ENCODE peak calls at places on chromosomes 6 and 20, in eight cellular contexts. One of them, this sample, is unnamed.

GRCh38 chr6:40755749-40756452 is 168.7 kb upstream of the LRFN2 start:
- DNase-seq in astrocyte: peak; percentile 62
- DNase-seq in lower lobe of right lung: no peak
- DNase-seq in prostate gland: no peak
- DNase-seq in H9: no peak
- DNase-seq in RWPE1: no peak
- DNase-seq in small intestine: no peak
- DNase-seq in CD4-positive, alpha-beta T cell: no peak
- DNase-seq in this sample: no peak

GRCh38 chr6:108080010-108080780 is 5.7 kb upstream of the OSTM1 start:
- DNase-seq in astrocyte: peak; percentile 40
- DNase-seq in lower lobe of right lung: no peak
- DNase-seq in prostate gland: no peak
- DNase-seq in H9: peak; percentile 72
- DNase-seq in RWPE1: no peak
- DNase-seq in small intestine: no peak
- DNase-seq in CD4-positive, alpha-beta T cell: no peak
- DNase-seq in this sample: no peak

GRCh38 chr6:108752733-108753392 is 95.4 kb upstream of the ARMC2 start:
- DNase-seq in astrocyte: no peak
- DNase-seq in lower lobe of right lung: no peak
- DNase-seq in prostate gland: no peak
- DNase-seq in H9: no peak
- DNase-seq in RWPE1: no peak
- DNase-seq in small intestine: peak; percentile 45
- DNase-seq in CD4-positive, alpha-beta T cell: no peak
- DNase-seq in this sample: no peak

GRCh38 chr20:19137641-19138040 is 74.8 kb upstream of the SLC24A3 start:
- DNase-seq in astrocyte: no peak
- DNase-seq in lower lobe of right lung: no peak
- DNase-seq in prostate gland: no peak
- DNase-seq in H9: no peak
- DNase-seq in RWPE1: no peak
- DNase-seq in small intestine: peak; percentile 44
- DNase-seq in CD4-positive, alpha-beta T cell: no peak
- DNase-seq in this sample: no peak

GRCh38 chr6:35181313-35181932 is 32.3 kb upstream of the SCUBE3 start:
- DNase-seq in astrocyte: peak; percentile 41
- DNase-seq in lower lobe of right lung: no peak
- DNase-seq in prostate gland: no peak
- DNase-seq in H9: no peak
- DNase-seq in RWPE1: no peak
- DNase-seq in small intestine: peak; percentile 21
- DNase-seq in CD4-positive, alpha-beta T cell: no peak
- DNase-seq in this sample: no peak

GRCh38 chr20:45467861-45468260 is 1.7 kb upstream of the WFDC2 start:
- DNase-seq in astrocyte: no peak
- DNase-seq in lower lobe of right lung: no peak
- DNase-seq in prostate gland: peak; percentile 28
- DNase-seq in H9: no peak
- DNase-seq in RWPE1: no peak
- DNase-seq in small intestine: no peak
- DNase-seq in CD4-positive, alpha-beta T cell: no peak
- DNase-seq in this sample: peak; percentile 45

GRCh38 chr6:47207261-47207660 is 102.4 kb downstream of the TNFRSF21 start:
- DNase-seq in astrocyte: no peak
- DNase-seq in lower lobe of right lung: no peak
- DNase-seq in prostate gland: no peak
- DNase-seq in H9: no peak
- DNase-seq in RWPE1: no peak
- DNase-seq in small intestine: peak; percentile 20
- DNase-seq in CD4-positive, alpha-beta T cell: no peak
- DNase-seq in this sample: no peak

GRCh38 chr20:36754656-36755222 is 8.8 kb upstream of the NDRG3 start:
- DNase-seq in astrocyte: peak; percentile 48
- DNase-seq in lower lobe of right lung: no peak
- DNase-seq in prostate gland: peak; percentile 57
- DNase-seq in H9: peak; percentile 63
- DNase-seq in RWPE1: peak; percentile 79
- DNase-seq in small intestine: peak; percentile 75
- DNase-seq in CD4-positive, alpha-beta T cell: no peak
- DNase-seq in this sample: peak; percentile 22

GRCh38 chr6:3908223-3908622 is 59.0 kb downstream of the FAM50B start:
- DNase-seq in astrocyte: no peak
- DNase-seq in lower lobe of right lung: no peak
- DNase-seq in prostate gland: no peak
- DNase-seq in H9: no peak
- DNase-seq in RWPE1: no peak
- DNase-seq in small intestine: no peak
- DNase-seq in CD4-positive, alpha-beta T cell: no peak
- DNase-seq in this sample: no peak

GRCh38 chr20:48025061-48025515 is 239.8 kb upstream of the SULF2 start:
- DNase-seq in astrocyte: peak; percentile 98
- DNase-seq in lower lobe of right lung: no peak
- DNase-seq in prostate gland: peak; percentile 24
- DNase-seq in H9: peak; percentile 76
- DNase-seq in RWPE1: peak; percentile 72
- DNase-seq in small intestine: no peak
- DNase-seq in CD4-positive, alpha-beta T cell: no peak
- DNase-seq in this sample: peak; percentile 4

GRCh38 chr6:30259140-30260035 is 46.2 kb upstream of the TRIM26 start:
- DNase-seq in astrocyte: peak; percentile 68
- DNase-seq in lower lobe of right lung: peak; percentile 77
- DNase-seq in prostate gland: peak; percentile 68
- DNase-seq in H9: peak; percentile 88
- DNase-seq in RWPE1: peak; percentile 93
- DNase-seq in small intestine: peak; percentile 78
- DNase-seq in CD4-positive, alpha-beta T cell: peak; percentile 62
- DNase-seq in this sample: peak; percentile 9
- H3K27ac ChIP-seq in astrocyte: peak overlapping the region; percentile 66
- H3K27ac ChIP-seq in lower lobe of right lung: peak overlapping the region; percentile 83
- H3K27ac ChIP-seq in prostate gland: peak overlapping the region; percentile 84
- H3K27ac ChIP-seq in H9: no peak overlapping the region
- H3K27ac ChIP-seq in RWPE1: no peak overlapping the region
- H3K27ac ChIP-seq in small intestine: peak overlapping the region; percentile 80
- H3K27ac ChIP-seq in CD4-positive, alpha-beta T cell: peak overlapping the region; percentile 41
- H3K27ac ChIP-seq in this sample: peak overlapping the region; percentile 66

DNA sequence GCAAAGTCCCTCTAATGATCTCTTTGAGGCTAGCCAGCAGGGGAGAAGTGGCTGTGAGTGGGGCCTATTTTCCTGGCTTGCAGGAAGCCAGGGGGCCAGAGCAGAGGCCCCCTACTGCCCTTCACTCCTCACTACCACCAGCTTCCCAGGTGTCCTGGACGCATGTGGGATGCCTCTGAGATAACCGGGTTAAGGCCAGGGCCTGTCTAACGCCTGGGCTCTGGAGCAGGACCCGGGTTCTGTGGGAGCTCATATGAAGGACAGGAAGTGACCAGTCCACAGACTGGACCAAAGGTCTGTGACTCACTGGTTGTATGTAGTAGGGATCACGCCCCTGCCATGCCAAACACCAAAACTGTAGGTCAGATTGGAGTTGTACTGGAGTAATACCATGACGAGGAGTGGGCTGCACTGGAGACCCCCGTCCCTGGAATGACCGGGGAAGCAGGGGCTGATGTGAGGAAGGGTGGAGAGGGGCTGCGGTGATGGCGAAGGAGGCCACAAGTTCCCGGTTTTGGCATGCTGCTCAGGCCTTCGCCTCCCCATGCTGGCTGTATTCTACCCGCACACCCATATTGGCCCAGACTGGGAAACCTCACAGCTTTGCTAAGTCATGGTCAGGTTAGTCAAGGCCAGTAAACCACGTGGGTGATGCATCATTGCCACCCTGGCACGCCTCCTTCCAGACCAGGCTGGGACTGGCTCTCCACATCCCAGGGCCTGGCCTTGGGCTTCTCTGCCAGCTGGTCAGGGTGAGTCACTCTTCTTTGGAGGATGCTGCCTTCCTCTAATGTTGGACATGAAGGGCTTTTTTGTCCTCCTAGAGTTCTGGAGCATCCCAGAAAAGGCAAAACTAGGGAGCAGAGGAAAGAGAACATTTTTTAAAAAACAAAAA is 54.0 kb downstream of the PCNA start:
- DNase-seq in astrocyte: peak; percentile 95
- DNase-seq in lower lobe of right lung: peak; percentile 76
- DNase-seq in prostate gland: no peak
- DNase-seq in H9: no peak
- DNase-seq in RWPE1: peak; percentile 95
- DNase-seq in small intestine: peak; percentile 18
- DNase-seq in CD4-positive, alpha-beta T cell: no peak
- DNase-seq in this sample: no peak
- H3K27ac ChIP-seq in astrocyte: peak overlapping the region; percentile 93
- H3K27ac ChIP-seq in lower lobe of right lung: no peak overlapping the region
- H3K27ac ChIP-seq in prostate gland: no peak overlapping the region
- H3K27ac ChIP-seq in H9: no peak overlapping the region
- H3K27ac ChIP-seq in RWPE1: peak overlapping the region; percentile 94
- H3K27ac ChIP-seq in small intestine: no peak overlapping the region
- H3K27ac ChIP-seq in CD4-positive, alpha-beta T cell: no peak overlapping the region
- H3K27ac ChIP-seq in this sample: no peak overlapping the region

GRCh38 chr6:9463311-9463710 is 951.6 kb downstream of the TFAP2A start:
- DNase-seq in astrocyte: no peak
- DNase-seq in lower lobe of right lung: no peak
- DNase-seq in prostate gland: peak; percentile 43
- DNase-seq in H9: no peak
- DNase-seq in RWPE1: no peak
- DNase-seq in small intestine: no peak
- DNase-seq in CD4-positive, alpha-beta T cell: no peak
- DNase-seq in this sample: no peak

GRCh38 chr6:9461161-9461560 is 953.7 kb downstream of the TFAP2A start:
- DNase-seq in astrocyte: no peak
- DNase-seq in lower lobe of right lung: no peak
- DNase-seq in prostate gland: no peak
- DNase-seq in H9: no peak
- DNase-seq in RWPE1: no peak
- DNase-seq in small intestine: no peak
- DNase-seq in CD4-positive, alpha-beta T cell: no peak
- DNase-seq in this sample: no peak

GRCh38 chr6:9455794-9456193 is 959.1 kb downstream of the TFAP2A start:
- DNase-seq in astrocyte: no peak
- DNase-seq in lower lobe of right lung: no peak
- DNase-seq in prostate gland: no peak
- DNase-seq in H9: no peak
- DNase-seq in RWPE1: no peak
- DNase-seq in small intestine: no peak
- DNase-seq in CD4-positive, alpha-beta T cell: no peak
- DNase-seq in this sample: no peak

GRCh38 chr6:9456241-9456658 is 958.6 kb downstream of the TFAP2A start:
- DNase-seq in astrocyte: no peak
- DNase-seq in lower lobe of right lung: no peak
- DNase-seq in prostate gland: no peak
- DNase-seq in H9: peak; percentile 27
- DNase-seq in RWPE1: no peak
- DNase-seq in small intestine: no peak
- DNase-seq in CD4-positive, alpha-beta T cell: no peak
- DNase-seq in this sample: no peak

DNA sequence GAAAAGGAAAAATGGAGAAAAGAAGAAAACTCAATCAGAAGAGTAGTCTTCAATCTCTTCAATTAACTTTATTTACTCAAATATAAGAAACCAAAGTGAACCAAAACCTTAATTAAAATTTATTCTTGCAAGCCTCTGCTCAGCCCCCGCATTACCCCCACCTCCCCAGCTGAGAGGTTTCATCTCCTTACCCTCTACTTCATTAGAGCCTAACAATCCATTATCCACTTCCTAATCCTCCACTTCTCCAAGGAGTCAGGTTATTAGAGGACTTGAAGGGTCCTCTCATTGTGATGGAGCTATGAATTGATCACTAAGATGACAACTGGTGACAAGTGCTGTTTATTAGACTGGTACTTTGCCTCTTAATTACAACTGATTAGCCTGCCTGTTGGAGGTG is 956.5 kb downstream of the TFAP2A start:
- DNase-seq in astrocyte: no peak
- DNase-seq in lower lobe of right lung: no peak
- DNase-seq in prostate gland: no peak
- DNase-seq in H9: no peak
- DNase-seq in RWPE1: no peak
- DNase-seq in small intestine: no peak
- DNase-seq in CD4-positive, alpha-beta T cell: no peak
- DNase-seq in this sample: no peak
- H3K27ac ChIP-seq in astrocyte: no peak overlapping the region
- H3K27ac ChIP-seq in lower lobe of right lung: no peak overlapping the region
- H3K27ac ChIP-seq in prostate gland: no peak overlapping the region
- H3K27ac ChIP-seq in H9: no peak overlapping the region
- H3K27ac ChIP-seq in RWPE1: no peak overlapping the region
- H3K27ac ChIP-seq in small intestine: no peak overlapping the region
- H3K27ac ChIP-seq in CD4-positive, alpha-beta T cell: no peak overlapping the region
- H3K27ac ChIP-seq in this sample: no peak overlapping the region

DNA sequence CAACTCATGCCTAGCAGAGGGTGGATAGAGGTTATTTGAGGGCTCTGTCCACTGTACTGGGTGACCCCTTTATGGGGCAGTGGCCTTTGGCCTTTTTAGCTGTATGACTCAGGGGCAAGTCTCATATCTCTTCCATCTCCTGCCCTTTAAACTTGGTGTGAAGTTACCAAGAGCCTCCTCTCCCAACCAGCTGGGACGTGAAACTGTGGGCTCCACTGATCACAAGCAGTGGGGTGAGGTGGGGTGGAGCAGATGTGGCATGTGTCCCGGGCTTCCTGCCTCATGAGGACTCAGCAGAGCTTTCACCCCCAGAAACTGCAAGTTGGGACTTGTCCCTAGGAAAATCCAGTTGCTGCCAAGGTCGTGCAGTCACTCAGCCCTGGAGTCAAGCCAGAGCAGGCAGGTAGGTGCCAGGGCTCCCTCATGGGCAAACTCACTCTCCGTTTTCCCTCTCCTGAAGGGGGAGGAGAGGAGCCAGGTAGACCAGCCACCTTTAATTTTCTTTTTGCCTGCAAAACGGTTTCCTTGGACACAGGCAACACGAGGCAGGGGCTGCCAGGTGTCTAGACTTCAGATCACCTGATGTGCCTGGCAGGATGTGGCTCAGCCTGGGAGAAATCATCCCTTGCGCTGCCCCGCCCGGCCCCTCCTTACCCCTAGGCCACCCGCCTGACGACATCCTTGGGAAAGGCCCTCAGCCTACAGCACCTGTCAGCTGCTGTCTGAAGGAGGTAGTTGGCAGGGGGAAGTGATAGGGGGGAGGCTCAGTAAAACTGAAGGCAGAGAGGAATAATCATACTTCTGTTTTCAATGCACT is 4.0 kb downstream of the CDKN1A start:
- DNase-seq in astrocyte: peak; percentile 11
- DNase-seq in lower lobe of right lung: peak; percentile 70
- DNase-seq in prostate gland: peak; percentile 87
- DNase-seq in H9: peak; percentile 49
- DNase-seq in RWPE1: peak; percentile 83
- DNase-seq in small intestine: peak; percentile 90
- DNase-seq in CD4-positive, alpha-beta T cell: peak; percentile 65
- DNase-seq in this sample: peak; percentile 41
- H3K27ac ChIP-seq in astrocyte: no peak overlapping the region
- H3K27ac ChIP-seq in lower lobe of right lung: no peak overlapping the region
- H3K27ac ChIP-seq in prostate gland: peak overlapping the region; percentile 38
- H3K27ac ChIP-seq in H9: no peak overlapping the region
- H3K27ac ChIP-seq in RWPE1: peak overlapping the region; percentile 99
- H3K27ac ChIP-seq in small intestine: peak overlapping the region; percentile 94
- H3K27ac ChIP-seq in CD4-positive, alpha-beta T cell: peak overlapping the region; percentile 47
- H3K27ac ChIP-seq in this sample: no peak overlapping the region